ENCODE peak calls at places on chromosome X, in six cellular contexts. Q is astrocyte, F is endodermal cell, Z is upper lobe of right lung, O is GM23248, A is caudate nucleus. L is an unnamed sample.

GRCh38 chrX:153669174-153669890 is 4.3 kb downstream of the PNCK start:
- DNase-seq in F (peak), A (no peak), Z (peak), O (peak), Q (no peak), L (no peak)

GRCh38 chrX:136667446-136668168 is 19.6 kb downstream of the CD40LG start:
- DNase-seq in A (no peak), O (no peak), F (no peak), Q (no peak), Z (no peak), L (no peak)

GRCh38 chrX:11180571-11180970 is 69.4 kb downstream of the HCCS start:
- DNase-seq in O (no peak), Z (no peak), A (no peak), F (no peak), Q (peak), L (no peak)

GRCh38 chrX:152831391-152831790 is 528 bp downstream of the NSDHL start:
- DNase-seq in Q (no peak), Z (no peak), A (no peak), O (peak), F (no peak), L (no peak)

GRCh38 chrX:132671229-132671641 is 182.4 kb upstream of the MBNL3 start:
- DNase-seq in Z (no peak), F (peak), O (peak), A (no peak), Q (peak), L (no peak)

GRCh38 chrX:55488559-55489314 is 911 bp downstream of the USP51 start:
- DNase-seq in A (peak), O (peak), Q (peak), Z (peak), F (peak), L (no peak)

GRCh38 chrX:18617351-18617750 is 54.6 kb downstream of the RS1 start:
- DNase-seq in Z (no peak), F (no peak), O (peak), A (no peak), Q (peak), L (peak)

GRCh38 chrX:110491846-110492620 is 133.4 kb downstream of the RTL9 start:
- DNase-seq in Q (no peak), Z (no peak), A (no peak), O (no peak), F (peak), L (no peak)

GRCh38 chrX:155148724-155149537 is 67.3 kb upstream of the VBP1 start:
- DNase-seq in A (no peak), Q (no peak), O (peak), Z (no peak), F (peak), L (no peak)

GRCh38 chrX:103356023-103356798 is at the start of gene TCEAL9:
- DNase-seq in O (peak), Z (peak), Q (peak), A (peak), F (peak), L (no peak)

GRCh38 chrX:119521246-119521645 is 44.0 kb downstream of the STEEP1 start:
- DNase-seq in Z (no peak), Q (no peak), A (no peak), O (no peak), F (no peak), L (no peak)
- H3K27ac ChIP-seq in Z (no peak), Q (no peak), A (no peak), O (no peak), F (no peak), L (no peak)

DNA sequence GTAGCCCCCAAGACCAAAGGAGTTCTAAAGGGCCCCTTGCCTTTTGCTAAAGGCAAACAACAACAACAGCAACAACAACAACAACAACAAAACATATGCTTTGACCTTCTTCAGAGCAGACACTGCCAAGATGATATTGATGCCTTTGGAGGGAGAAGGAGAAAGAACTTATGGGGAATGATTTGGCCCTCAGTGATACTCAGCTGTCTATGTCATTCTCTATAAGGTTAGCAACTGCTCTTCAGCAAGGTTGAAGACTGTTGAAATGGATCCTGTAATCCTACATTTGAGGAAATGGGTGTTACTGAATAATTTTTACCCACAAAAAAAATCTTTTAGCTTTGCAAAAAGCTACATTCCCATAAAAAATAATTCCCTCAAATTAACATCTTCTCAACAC is 72.5 kb downstream of the PRPS1 start:
- DNase-seq in Q (no peak), Z (no peak), F (no peak), O (no peak), A (no peak), L (no peak)
- H3K27ac ChIP-seq in Q (no peak), Z (peak), F (no peak), O (no peak), A (peak), L (peak)

DNA sequence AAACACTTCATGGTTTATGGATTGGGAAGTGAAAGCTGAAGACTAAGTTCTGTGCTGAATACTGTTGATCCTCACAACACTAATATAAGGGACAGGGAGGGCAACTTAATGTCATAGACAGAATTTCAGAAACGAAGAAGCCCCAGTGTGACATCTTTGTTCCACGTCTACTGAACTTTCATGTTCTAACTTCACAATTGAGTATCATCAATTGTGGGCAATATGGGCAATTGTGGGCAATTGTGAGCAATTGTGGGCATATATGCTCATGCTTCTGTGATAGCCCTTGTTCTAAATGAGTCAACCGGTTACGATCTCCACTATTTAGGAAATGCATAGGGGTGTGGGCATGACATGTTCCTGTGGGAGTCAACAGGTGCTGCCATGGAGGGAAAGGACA is 33.7 kb downstream of the CYBB start:
- DNase-seq in Z (no peak), O (no peak), F (no peak), A (no peak), Q (no peak), L (no peak)
- H3K27ac ChIP-seq in Z (no peak), O (no peak), F (no peak), A (no peak), Q (no peak), L (no peak)

GRCh38 chrX:130771648-130772312 is 131.2 kb downstream of the ENOX2 start:
- DNase-seq in F (no peak), Z (no peak), A (no peak), O (no peak), Q (no peak), L (no peak)
- H3K27ac ChIP-seq in F (no peak), Z (no peak), A (no peak), O (peak), Q (no peak), L (peak)

GRCh38 chrX:47595701-47596655 is 13.7 kb downstream of the TIMP1 start:
- DNase-seq in O (peak), F (no peak), Z (no peak), A (no peak), Q (peak), L (no peak)
- H3K27ac ChIP-seq in O (no peak), F (no peak), Z (no peak), A (no peak), Q (peak), L (no peak)